ENCODE peak calls at places on chromosomes 7 and 10, in four cellular contexts. P, O, Z and G are unnamed samples.
A peak's percentile ranks its signal among the peaks of the same experiment; 100 is the strongest.

GRCh38 chr10:72819053-72819452 is 74.5 kb upstream of the OIT3 start:
- DNase-seq in P (no peak), O (no peak), Z (no peak), G (no peak)

GRCh38 chr7:130333832-130334231 is 10.8 kb upstream of the CPA5 start:
- DNase-seq in P (no peak), O (no peak), Z (no peak), G (no peak)

GRCh38 chr7:66326501-66327180 is 121.5 kb downstream of the TPST1 start:
- DNase-seq in P (peak; percentile 80), O (no peak), Z (peak; percentile 92), G (peak; percentile 91)

GRCh38 chr10:5446390-5446926 is 34.1 kb downstream of the NET1 start:
- DNase-seq in P (peak; percentile 55), O (peak; percentile 97), Z (peak; percentile 77), G (peak; percentile 55)

GRCh38 chr10:103145860-103146466 is 47.1 kb downstream of the NT5C2 start:
- DNase-seq in P (peak; percentile 81), O (no peak), Z (peak; percentile 94), G (peak; percentile 93)

GRCh38 chr10:106917452-106918055 is 247.0 kb downstream of the SORCS1 start:
- DNase-seq in P (no peak), O (no peak), Z (no peak), G (no peak)

GRCh38 chr7:99224263-99224947 is 16.5 kb upstream of the KPNA7 start:
- DNase-seq in P (no peak), O (no peak), Z (peak; percentile 60), G (no peak)

GRCh38 chr7:131250331-131250730 is 77.3 kb upstream of the MKLN1 start:
- DNase-seq in P (no peak), O (no peak), Z (no peak), G (no peak)

GRCh38 chr10:92142512-92142911 is 148.4 kb downstream of the CPEB3 start:
- DNase-seq in P (no peak), O (no peak), Z (no peak), G (no peak)

GRCh38 chr7:4759211-4759610 is 16.2 kb upstream of the AP5Z1 start:
- DNase-seq in P (no peak), O (no peak), Z (no peak), G (no peak)

GRCh38 chr10:35643151-35643975 is 1.3 kb upstream of the FZD8 start:
- DNase-seq in P (peak; percentile 28), O (peak; percentile 62), Z (peak; percentile 66), G (no peak)

GRCh38 chr10:133143546-133143945 is 16.5 kb upstream of the KNDC1 start:
- DNase-seq in P (no peak), O (no peak), Z (no peak), G (no peak)

GRCh38 chr7:137943132-137943551 is 58.7 kb downstream of the CREB3L2 start:
- DNase-seq in P (peak; percentile 66), O (no peak), Z (peak; percentile 98), G (no peak)

GRCh38 chr10:103881420-103882284 is 26.3 kb upstream of the SH3PXD2A start:
- DNase-seq in P (no peak), O (no peak), Z (no peak), G (no peak)

GRCh38 chr10:104323721-104324686 is 14.3 kb downstream of the ITPRIP start:
- DNase-seq in P (no peak), O (no peak), Z (peak; percentile 8), G (no peak)

GRCh38 chr10:107727762-107728317 is 563.3 kb upstream of the SORCS1 start:
- DNase-seq in P (no peak), O (no peak), Z (peak; percentile 15), G (peak; percentile 41)

GRCh38 chr7:12730523-12730922 is 43.1 kb downstream of the ARL4A start:
- DNase-seq in P (no peak), O (no peak), Z (no peak), G (no peak)

GRCh38 chr7:12729112-12729511 is 41.7 kb downstream of the ARL4A start:
- DNase-seq in P (no peak), O (peak; percentile 79), Z (peak; percentile 74), G (no peak)

GRCh38 chr7:12731775-12732174 is 44.3 kb downstream of the ARL4A start:
- DNase-seq in P (no peak), O (no peak), Z (no peak), G (no peak)

GRCh38 chr7:12732428-12732827 is 45.0 kb downstream of the ARL4A start:
- DNase-seq in P (no peak), O (no peak), Z (no peak), G (no peak)

GRCh38 chr7:12731214-12731656 is 43.8 kb downstream of the ARL4A start:
- DNase-seq in P (no peak), O (peak; percentile 54), Z (peak; percentile 66), G (no peak)
- TF ChIP-seq CTCF in P (peak; percentile 13), O (no peak), Z (peak; percentile 10), G (peak; percentile 22)

GRCh38 chr10:43128331-43128730 is 9.9 kb upstream of the CSGALNACT2 start:
- DNase-seq in P (no peak), O (peak; percentile 17), Z (no peak), G (no peak)
- TF ChIP-seq CTCF in P (no peak), O (no peak), Z (no peak), G (no peak)

GRCh38 chr7:30202671-30203070 is 67.9 kb downstream of the MTURN start:
- DNase-seq in P (no peak), O (no peak), Z (no peak), G (no peak)
- TF ChIP-seq CTCF in P (no peak), O (no peak), Z (no peak), G (no peak)

DNA sequence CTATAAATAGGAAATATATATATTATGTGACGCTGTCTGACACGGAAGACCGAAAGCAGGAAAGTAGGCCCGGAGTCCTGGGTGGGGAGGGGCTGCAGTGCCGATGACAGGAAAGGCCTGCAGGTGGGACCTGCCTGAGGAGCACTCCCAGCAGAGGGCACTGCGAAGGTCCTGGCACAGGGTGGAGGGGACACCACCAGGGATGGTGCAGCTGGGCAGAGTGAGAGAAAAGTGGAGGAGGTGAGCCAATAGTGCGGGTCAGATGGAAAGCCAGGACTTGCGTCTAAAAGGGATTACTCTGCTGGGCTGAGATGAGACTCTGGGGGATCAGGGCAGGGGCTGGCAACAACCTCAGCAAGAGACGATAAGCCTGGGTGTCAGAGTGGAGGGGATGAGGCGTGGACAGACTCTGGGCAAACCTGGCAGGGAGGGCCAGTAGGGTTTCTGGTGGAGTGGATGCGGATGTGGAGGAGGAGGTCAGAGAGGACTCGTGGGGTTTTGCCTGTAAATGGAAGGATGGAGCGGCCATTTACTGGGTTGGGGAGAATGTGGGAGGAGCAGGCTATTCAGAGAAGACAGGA is 118.2 kb upstream of the ZNF746 start:
- DNase-seq in P (no peak), O (peak; percentile 48), Z (no peak), G (no peak)
- TF ChIP-seq CTCF in P (no peak), O (peak; percentile 47), Z (no peak), G (no peak)

GRCh38 chr7:142009142-142009541 is 13.5 kb downstream of the MGAM start:
- DNase-seq in P (no peak), O (no peak), Z (no peak), G (no peak)

GRCh38 chr7:142001163-142001874 is 5.6 kb downstream of the MGAM start:
- DNase-seq in P (no peak), O (no peak), Z (peak; percentile 62), G (no peak)

GRCh38 chr7:142010952-142011548 is 15.4 kb downstream of the MGAM start:
- DNase-seq in P (no peak), O (no peak), Z (no peak), G (no peak)

GRCh38 chr7:142002179-142002578 is 6.5 kb downstream of the MGAM start:
- DNase-seq in P (no peak), O (no peak), Z (peak; percentile 43), G (no peak)

DNA sequence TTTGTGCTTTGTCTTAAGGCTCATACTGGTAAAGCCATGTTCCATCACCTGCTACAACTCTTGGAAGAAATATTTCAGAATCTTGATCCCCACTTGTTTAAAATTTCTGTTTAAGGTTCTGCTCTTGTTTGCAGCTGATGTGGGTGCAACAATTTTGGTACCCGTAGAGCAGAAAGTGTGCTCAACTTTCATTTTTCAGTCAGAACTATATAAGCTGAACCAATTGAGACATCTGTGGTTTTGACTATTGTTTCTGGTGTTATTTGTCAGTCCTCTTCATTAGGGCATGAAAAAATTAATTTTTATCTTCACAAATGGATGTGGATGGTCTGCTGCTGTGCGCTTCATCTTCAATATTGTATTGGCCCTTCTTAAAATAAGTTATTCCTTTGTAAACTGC is 10.9 kb downstream of the MGAM start:
- DNase-seq in P (no peak), O (no peak), Z (no peak), G (no peak)
- TF ChIP-seq CTCF in P (no peak), O (no peak), Z (no peak), G (no peak)

GRCh38 chr10:113480828-113481502 is 71.9 kb upstream of the HABP2 start:
- DNase-seq in P (no peak), O (no peak), Z (no peak), G (no peak)
- TF ChIP-seq CTCF in P (no peak), O (no peak), Z (no peak), G (no peak)

DNA sequence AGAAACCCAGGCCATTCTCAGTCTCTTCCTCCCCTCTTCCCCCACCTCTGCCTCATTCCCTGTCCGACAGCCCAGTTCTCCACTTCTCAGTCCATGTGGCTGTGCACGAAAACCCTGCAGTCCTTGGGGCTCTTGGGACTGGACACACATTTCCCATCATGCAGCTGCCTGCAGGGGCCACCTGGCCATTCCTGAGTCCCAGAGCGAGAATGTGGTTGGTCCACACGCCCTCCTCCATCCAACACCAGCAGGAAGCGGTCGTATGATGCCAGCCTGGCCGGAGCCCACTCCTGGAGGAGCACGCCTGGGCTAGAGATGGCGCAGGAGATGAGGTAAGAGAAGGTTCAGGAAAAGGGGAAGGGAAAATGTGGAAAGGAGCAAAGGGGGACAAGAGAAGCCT is 222.5 kb downstream of the USP6NL start:
- DNase-seq in P (no peak), O (no peak), Z (no peak), G (no peak)
- TF ChIP-seq CTCF in P (no peak), O (no peak), Z (no peak), G (no peak)

GRCh38 chr7:124032369-124033092 is at the start of gene TMEM229A:
- DNase-seq in P (no peak), O (peak; percentile 81), Z (peak; percentile 28), G (no peak)
- TF ChIP-seq CTCF in P (no peak), O (peak; percentile 31), Z (no peak), G (no peak)